ENCODE peak calls at places on chromosomes 3 and 15, in eight cellular contexts. J is IMR-90, M is neural progenitor cell, T is K562, H is hepatocyte, Q is PC-3, O is mammary epithelial cell, F is MM.1S. E is an unnamed sample.

GRCh38 chr15:73851679-73852078 is 21.7 kb upstream of the TBC1D21 start:
- DNase-seq in M (peak; percentile 91), O (peak; percentile 50), T (peak; percentile 25), Q (peak; percentile 68), J (peak; percentile 64), F (peak; percentile 78), H (peak; percentile 86), E (peak; percentile 69)

GRCh38 chr3:176584413-176585176 is 612.7 kb downstream of the TBL1XR1 start:
- DNase-seq in O (no peak), H (no peak), T (no peak), F (no peak), J (peak; percentile 35), Q (peak; percentile 23), M (no peak), E (peak; percentile 80)

GRCh38 chr3:174859109-174859735 is at the start of gene NAALADL2:
- DNase-seq in Q (peak; percentile 82), H (peak; percentile 23), J (no peak), M (no peak), T (no peak), F (peak; percentile 20), O (peak; percentile 44), E (no peak)

GRCh38 chr15:43196760-43197548 is 11.8 kb downstream of the CCNDBP1 start:
- DNase-seq in T (no peak), Q (no peak), F (no peak), O (no peak), M (no peak), H (no peak), J (no peak), E (no peak)

GRCh38 chr15:38440353-38441129 is 13.4 kb upstream of the FAM98B start:
- DNase-seq in O (peak; percentile 46), Q (peak; percentile 79), J (peak; percentile 62), F (peak; percentile 64), H (peak; percentile 73), M (peak; percentile 58), T (peak; percentile 67), E (peak; percentile 63)

GRCh38 chr3:126544596-126545281 is 14.0 kb downstream of the C3orf22 start:
- DNase-seq in J (no peak), T (no peak), H (no peak), Q (no peak), O (no peak), M (no peak), F (no peak), E (no peak)

GRCh38 chr3:69052567-69052898 is 400 bp upstream of the TMF1 start:
- DNase-seq in O (no peak), F (no peak), M (no peak), T (no peak), J (no peak), H (no peak), Q (no peak), E (no peak)

GRCh38 chr3:162632672-162633071 is 1136.1 kb downstream of the OTOL1 start:
- DNase-seq in T (no peak), H (no peak), O (no peak), J (no peak), F (no peak), M (no peak), Q (peak; percentile 37), E (no peak)

GRCh38 chr15:62647195-62647865 is 395.2 kb upstream of the TPM1 start:
- DNase-seq in T (no peak), O (peak; percentile 85), Q (peak; percentile 96), F (peak; percentile 15), J (peak; percentile 68), H (no peak), M (no peak), E (peak; percentile 93)

GRCh38 chr15:63381301-63382192 is at the start of gene CA12:
- DNase-seq in H (peak; percentile 68), F (no peak), Q (peak; percentile 55), T (no peak), O (peak; percentile 56), J (peak; percentile 55), M (peak; percentile 70), E (peak; percentile 59)

GRCh38 chr3:178195824-178196223 is 340.4 kb upstream of the KCNMB2 start:
- DNase-seq in O (peak; percentile 71), J (peak; percentile 62), F (no peak), T (no peak), M (no peak), H (no peak), Q (peak; percentile 51), E (peak; percentile 87)

GRCh38 chr3:65672071-65672470 is 366.6 kb downstream of the MAGI1 start:
- DNase-seq in O (no peak), T (no peak), J (no peak), H (no peak), M (no peak), Q (no peak), F (no peak), E (no peak)

GRCh38 chr3:189490749-189491148 is 140.4 kb upstream of the TP63 start:
- DNase-seq in O (no peak), Q (peak; percentile 48), M (no peak), T (no peak), J (no peak), H (no peak), F (no peak), E (no peak)

GRCh38 chr15:89413877-89414276 is 79.3 kb upstream of the POLG start:
- DNase-seq in Q (no peak), F (no peak), O (peak; percentile 65), M (no peak), J (no peak), T (no peak), H (no peak), E (no peak)

GRCh38 chr3:109731639-109732473 is 394.5 kb upstream of the DPPA4 start:
- DNase-seq in F (peak; percentile 69), Q (peak; percentile 84), T (peak; percentile 21), O (peak; percentile 39), M (peak; percentile 64), H (peak; percentile 77), J (peak; percentile 72), E (peak; percentile 78)

DNA sequence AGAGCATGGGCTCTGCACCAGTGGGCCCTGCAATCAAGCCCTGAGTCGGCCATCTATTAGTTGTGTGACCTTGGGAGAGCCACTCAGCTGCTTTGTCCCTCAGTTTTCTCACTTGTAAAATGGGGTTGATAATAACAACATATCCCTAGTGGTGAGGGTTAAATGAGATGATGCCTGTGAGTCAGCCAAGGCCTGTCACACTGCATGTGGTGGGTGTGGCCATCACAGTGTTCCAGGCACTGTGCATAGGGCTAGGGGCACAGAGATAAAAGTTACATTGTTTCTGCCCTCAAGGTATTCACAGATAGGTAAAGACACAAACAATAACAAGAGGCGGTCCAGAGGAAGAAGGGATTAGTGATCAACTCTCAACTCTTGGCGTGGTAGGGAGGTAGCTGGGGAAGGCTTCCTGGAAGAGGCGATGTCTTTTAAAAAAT is 19.5 kb downstream of the SMAD6 start:
- DNase-seq in H (peak; percentile 46), F (no peak), O (peak; percentile 15), T (peak; percentile 62), Q (peak; percentile 14), J (peak; percentile 30), M (no peak), E (no peak)
- H4K20me1 ChIP-seq in H (peaks cover 61% of the 10 kb centered on the region), F (no peaks in the 10 kb centered on the region), O (no peaks in the 10 kb centered on the region), T (peaks cover 15% of the 10 kb centered on the region), Q (no peaks in the 10 kb centered on the region), J (peaks cover 64% of the 10 kb centered on the region), M (peaks cover 6% of the 10 kb centered on the region), E (no peaks in the 10 kb centered on the region)

DNA sequence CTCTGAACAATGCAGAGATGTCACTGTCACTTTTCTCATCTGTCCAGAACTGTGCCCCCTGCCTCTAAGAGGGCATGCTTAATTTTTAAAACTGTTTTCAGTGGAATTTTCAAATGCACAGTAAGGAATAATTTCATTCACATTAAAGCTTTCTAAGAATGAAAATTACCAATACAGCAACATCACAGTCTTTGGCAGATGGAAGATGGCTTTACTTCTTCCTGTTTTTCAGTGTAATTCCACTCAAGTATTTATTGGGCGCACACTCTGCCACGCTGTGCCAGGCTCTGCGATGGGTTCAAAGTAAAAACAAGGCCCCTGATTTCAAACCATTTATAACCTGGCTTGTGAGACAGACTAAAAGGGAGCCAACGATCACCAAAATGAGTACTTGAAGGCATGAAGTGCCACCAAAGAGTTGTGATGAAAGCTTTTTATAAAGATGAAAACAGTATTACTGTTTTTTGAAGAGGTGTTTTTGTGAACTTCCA is 984 bp upstream of the TOP2B start:
- DNase-seq in T (no peak), J (no peak), Q (no peak), H (no peak), O (no peak), M (no peak), F (no peak), E (no peak)
- H3K4me2 ChIP-seq in T (peak overlapping the region; percentile 96), J (peak overlapping the region; percentile 82), Q (peak overlapping the region; percentile 96), H (peak overlapping the region; percentile 77), O (peak overlapping the region; percentile 75), M (peak overlapping the region; percentile 91), F (peak overlapping the region; percentile 82), E (peak overlapping the region; percentile 69)

GRCh38 chr15:64855206-64856000 is 13.7 kb downstream of the PLEKHO2 start:
- DNase-seq in F (no peak), M (peak; percentile 1), Q (no peak), O (peak; percentile 20), T (no peak), H (no peak), J (peak; percentile 65), E (peak; percentile 33)

GRCh38 chr15:64856429-64857145 is 14.9 kb downstream of the PLEKHO2 start:
- DNase-seq in F (no peak), O (no peak), Q (no peak), T (no peak), M (peak; percentile 64), J (peak; percentile 80), H (peak; percentile 71), E (peak; percentile 95)

GRCh38 chr15:64854041-64854440 is 12.3 kb downstream of the PLEKHO2 start:
- DNase-seq in F (no peak), T (no peak), H (no peak), O (no peak), M (peak; percentile 1), J (no peak), Q (no peak), E (peak; percentile 50)

GRCh38 chr15:64857421-64857820 is 15.7 kb downstream of the PLEKHO2 start:
- DNase-seq in Q (no peak), M (peak; percentile 2), T (no peak), F (no peak), H (no peak), O (peak; percentile 56), J (peak; percentile 77), E (peak; percentile 79)

GRCh38 chr15:64854526-64854925 is 12.8 kb downstream of the PLEKHO2 start:
- DNase-seq in Q (no peak), T (no peak), M (peak; percentile 1), F (no peak), J (no peak), H (no peak), O (no peak), E (no peak)
- H4K20me1 ChIP-seq in Q (no peaks in the 10 kb centered on the region), T (peaks cover 5% of the 10 kb centered on the region), M (peaks cover 51% of the 10 kb centered on the region), F (no peaks in the 10 kb centered on the region), J (peaks cover 34% of the 10 kb centered on the region), H (no peaks in the 10 kb centered on the region), O (no peaks in the 10 kb centered on the region), E (no peaks in the 10 kb centered on the region)

GRCh38 chr15:50881121-50882048 is 27.1 kb upstream of the AP4E1 start:
- DNase-seq in Q (no peak), T (no peak), J (peak; percentile 19), O (peak; percentile 71), H (no peak), M (no peak), F (no peak), E (peak; percentile 32)
- H3K4me2 ChIP-seq in Q (peak overlapping the region; percentile 15), T (no peak overlapping the region), J (no peak overlapping the region), O (no peak overlapping the region), H (no peak overlapping the region), M (no peak overlapping the region), F (no peak overlapping the region), E (no peak overlapping the region)

E was measured in fibroblast of lung.